ENCODE peak calls at places on chromosomes 12 and 14, in six cellular contexts. V, P, E, R, H and G are unnamed samples.

GRCh38 chr12:78898416-78898815 is 33.8 kb downstream of the SYT1 start:
- DNase-seq in P (peak), R (no peak), V (peak), E (no peak), H (peak), G (peak)

GRCh38 chr14:91555531-91555930 is 45.4 kb upstream of the PPP4R3A start:
- DNase-seq in E (no peak), H (no peak), P (no peak), R (no peak), V (no peak), G (no peak)

GRCh38 chr14:100898935-100899840 is 4.3 kb downstream of the RTL1 start:
- DNase-seq in R (no peak), H (peak), V (peak), P (no peak), E (no peak), G (no peak)

GRCh38 chr12:64299628-64300027 is 77.5 kb upstream of the KICS2 start:
- DNase-seq in P (no peak), R (no peak), V (no peak), H (no peak), E (no peak), G (no peak)

GRCh38 chr12:127284870-127285431 is 982.0 kb upstream of the TMEM132C start:
- DNase-seq in V (peak), P (peak), H (no peak), R (peak), E (no peak), G (peak)

GRCh38 chr14:73567951-73568885 is 795 bp upstream of the ACOT2 start:
- DNase-seq in H (no peak), V (peak), P (peak), E (peak), R (peak), G (peak)

GRCh38 chr12:104636496-104636895 is 179.7 kb downstream of the CHST11 start:
- DNase-seq in P (no peak), V (no peak), H (no peak), R (no peak), E (no peak), G (no peak)

GRCh38 chr12:53824001-53824716 is 72.4 kb upstream of the CISTR start:
- DNase-seq in V (no peak), P (no peak), E (no peak), H (no peak), R (no peak), G (no peak)

GRCh38 chr12:79547044-79547734 is 143.6 kb downstream of the PAWR start:
- DNase-seq in P (peak), V (peak), R (peak), H (peak), E (no peak), G (peak)

GRCh38 chr14:92501891-92502351 is 11.7 kb upstream of the RIN3 start:
- DNase-seq in H (no peak), V (peak), E (no peak), P (peak), R (peak), G (peak)

GRCh38 chr14:77027538-77028383 is 747 bp downstream of the IRF2BPL start:
- DNase-seq in E (peak), R (peak), P (peak), V (peak), H (peak), G (no peak)

GRCh38 chr12:60494249-60494648 is 898.4 kb downstream of the SLC16A7 start:
- DNase-seq in E (no peak), R (peak), V (peak), P (peak), H (no peak), G (peak)

GRCh38 chr12:110725267-110725666 is 17.4 kb downstream of the PPP1CC start:
- DNase-seq in R (no peak), V (no peak), P (no peak), E (no peak), H (no peak), G (no peak)

GRCh38 chr14:100772607-100773165 is 46.0 kb downstream of the DLK1 start:
- DNase-seq in H (no peak), V (no peak), R (no peak), P (no peak), E (no peak), G (no peak)

GRCh38 chr12:115341442-115341841 is 657.5 kb upstream of the TBX3 start:
- DNase-seq in E (no peak), H (peak), R (peak), V (peak), P (peak), G (peak)

GRCh38 chr12:51871126-51871525 is 16.8 kb upstream of the ANKRD33 start:
- DNase-seq in E (no peak), V (no peak), H (no peak), R (no peak), P (no peak), G (no peak)

GRCh38 chr12:13000935-13001724 is 1.1 kb upstream of the HEBP1 start:
- DNase-seq in V (peak), P (peak), R (peak), H (no peak), E (no peak), G (peak)

GRCh38 chr12:5078423-5078822 is 34.7 kb downstream of the KCNA5 start:
- DNase-seq in R (no peak), P (no peak), V (no peak), E (no peak), H (no peak), G (no peak)

GRCh38 chr12:6224550-6224949 is 24.4 kb downstream of the CD9 start:
- DNase-seq in V (peak), R (no peak), E (no peak), H (no peak), P (no peak), G (peak)

GRCh38 chr12:120064054-120064940 is 52.3 kb downstream of the RAB35 start:
- DNase-seq in P (no peak), E (no peak), R (no peak), V (peak), H (no peak), G (no peak)

GRCh38 chr14:70416322-70416716 is 571 bp downstream of the SYNJ2BP start:
- DNase-seq in R (peak), E (no peak), H (no peak), P (peak), V (peak), G (peak)

GRCh38 chr12:108468149-108468968 is 46.7 kb upstream of the FICD start:
- DNase-seq in P (peak), H (no peak), E (no peak), V (peak), R (peak), G (peak)

GRCh38 chr12:102702447-102703114 is 214.5 kb downstream of the PAH start:
- DNase-seq in H (no peak), V (peak), R (peak), P (peak), E (no peak), G (peak)

GRCh38 chr12:132108211-132108832 is 35.8 kb downstream of the DDX51 start:
- DNase-seq in P (no peak), H (peak), V (no peak), E (no peak), R (no peak), G (no peak)

GRCh38 chr14:68143341-68143807 is 323.8 kb downstream of the RAD51B start:
- DNase-seq in P (peak), H (peak), V (peak), E (no peak), R (peak), G (peak)

GRCh38 chr14:30180219-30180618 is 252.6 kb upstream of the PRKD1 start:
- DNase-seq in E (no peak), P (peak), R (peak), V (peak), H (no peak), G (peak)

GRCh38 chr12:6235499-6235898 is 35.3 kb downstream of the CD9 start:
- DNase-seq in H (peak), E (no peak), R (no peak), V (no peak), P (no peak), G (no peak)

GRCh38 chr12:88575361-88575959 is 4.8 kb downstream of the KITLG start:
- DNase-seq in R (no peak), P (no peak), V (no peak), E (no peak), H (no peak), G (peak)

GRCh38 chr12:88579572-88579940 is 715 bp downstream of the KITLG start:
- DNase-seq in R (no peak), H (no peak), V (peak), P (no peak), E (no peak), G (no peak)

GRCh38 chr12:88578821-88579518 is 1.3 kb downstream of the KITLG start:
- DNase-seq in R (no peak), E (no peak), H (no peak), P (no peak), V (no peak), G (peak)

GRCh38 chr12:88578274-88578673 is 2.0 kb downstream of the KITLG start:
- DNase-seq in H (no peak), E (no peak), R (no peak), P (no peak), V (no peak), G (peak)

DNA sequence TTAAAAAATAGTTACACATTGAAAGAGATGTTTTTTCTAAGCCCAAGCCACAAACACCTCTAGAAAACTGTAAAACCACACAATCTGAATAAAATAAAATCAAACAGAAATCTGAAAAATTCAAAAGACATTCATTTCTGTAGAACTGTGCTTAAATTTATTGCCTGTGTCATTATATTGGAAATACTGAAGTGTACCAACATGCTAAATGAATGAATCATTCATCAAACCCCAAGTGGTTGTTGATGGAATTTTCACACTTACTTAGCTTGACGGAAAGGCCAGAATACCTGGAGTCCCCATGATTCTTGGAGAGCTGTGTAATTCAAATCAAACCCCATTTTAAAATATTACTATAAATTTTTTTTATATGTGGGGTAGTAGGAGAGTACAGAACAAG is 2.7 kb downstream of the KITLG start:
- DNase-seq in E (no peak), V (no peak), R (no peak), P (no peak), H (no peak), G (peak)
- H3K4me3 ChIP-seq in E (no peak), V (no peak), R (no peak), P (no peak), H (no peak), G (peak)

GRCh38 chr12:24034894-24035293 is 85.4 kb upstream of the SOX5 start:
- DNase-seq in E (no peak), R (no peak), P (no peak), H (no peak), V (no peak), G (no peak)

GRCh38 chr12:24039113-24039525 is 89.6 kb upstream of the SOX5 start:
- DNase-seq in E (no peak), P (peak), V (peak), H (no peak), R (peak), G (peak)

GRCh38 chr12:24036438-24037204 is 87.2 kb upstream of the SOX5 start:
- DNase-seq in P (peak), H (no peak), V (no peak), R (no peak), E (no peak), G (no peak)

GRCh38 chr12:24034160-24034559 is 84.7 kb upstream of the SOX5 start:
- DNase-seq in R (peak), V (no peak), H (no peak), E (no peak), P (peak), G (peak)

DNA sequence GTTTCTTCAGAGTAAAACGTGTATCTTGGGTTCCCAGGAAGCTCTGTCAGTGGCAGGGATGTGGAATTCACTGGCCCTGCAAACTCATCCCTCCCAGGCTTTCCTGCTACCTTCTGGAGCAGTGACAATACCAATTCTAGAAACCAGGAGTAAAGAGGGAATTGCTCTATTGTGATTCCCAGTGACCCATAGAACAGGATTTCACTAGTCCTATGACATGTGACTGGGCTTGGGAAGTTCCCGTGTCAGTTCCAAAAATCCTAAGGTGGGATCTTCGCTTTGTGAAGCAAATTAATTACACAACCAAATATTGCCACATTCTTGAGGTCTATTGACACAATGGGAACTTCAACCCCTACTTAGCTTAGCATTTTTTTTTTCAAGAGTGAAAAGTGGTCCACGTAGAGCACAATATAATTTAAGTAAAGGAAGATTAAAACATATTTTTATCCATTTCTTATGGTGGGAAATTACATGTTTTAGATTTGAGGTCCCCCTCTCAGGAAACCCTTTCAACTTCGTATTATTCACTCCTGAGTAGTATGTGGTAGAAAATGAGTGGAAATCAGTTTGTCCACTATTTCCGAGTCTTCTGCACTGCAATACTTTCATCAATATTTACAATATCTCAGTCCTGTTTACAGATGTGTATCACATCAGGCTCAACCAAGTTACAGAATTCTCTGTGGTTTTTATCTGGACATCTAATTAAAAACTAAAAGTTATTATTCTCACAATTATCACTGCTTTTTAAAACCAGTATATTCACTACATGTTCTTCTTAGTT is 88.9 kb upstream of the SOX5 start:
- DNase-seq in P (no peak), H (no peak), R (no peak), V (peak), E (no peak), G (peak)
- H3K4me3 ChIP-seq in P (no peak), H (no peak), R (no peak), V (no peak), E (no peak), G (no peak)

GRCh38 chr12:128365032-128365431 is 98.1 kb downstream of the TMEM132C start:
- DNase-seq in E (no peak), R (no peak), P (no peak), H (no peak), V (no peak), G (no peak)

GRCh38 chr12:128367961-128368360 is 101.0 kb downstream of the TMEM132C start:
- DNase-seq in P (no peak), R (no peak), H (no peak), E (no peak), V (no peak), G (no peak)

GRCh38 chr12:128365831-128366231 is 98.9 kb downstream of the TMEM132C start:
- DNase-seq in E (no peak), H (no peak), R (no peak), P (no peak), V (peak), G (no peak)
- H3K4me3 ChIP-seq in E (no peak), H (peak), R (no peak), P (no peak), V (peak), G (no peak)

DNA sequence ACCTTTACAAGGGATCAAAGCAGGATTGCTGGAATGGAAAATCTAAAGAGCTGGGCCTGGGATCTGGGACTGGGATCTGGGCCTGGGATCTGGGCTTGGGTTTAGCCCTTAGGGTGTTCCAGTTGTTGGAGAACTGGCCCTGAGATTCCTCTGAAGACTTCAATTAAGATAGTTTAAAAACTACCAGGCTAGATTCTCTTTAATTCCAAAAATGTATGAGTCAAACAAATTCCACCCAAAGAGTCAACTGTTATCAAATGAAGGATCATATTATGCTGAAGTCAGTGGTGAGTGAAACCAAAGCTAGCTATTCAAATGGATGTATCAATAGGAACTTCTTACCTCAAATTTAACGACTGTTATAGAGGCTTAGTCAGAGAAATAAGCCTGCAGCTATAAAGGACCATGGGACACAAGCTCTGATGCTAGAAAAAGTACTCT is 40.5 kb downstream of the LIMA1 start:
- DNase-seq in E (no peak), H (no peak), V (no peak), R (peak), P (peak), G (peak)
- H3K4me3 ChIP-seq in E (no peak), H (no peak), V (no peak), R (no peak), P (no peak), G (no peak)

GRCh38 chr12:14240873-14241220 is 124.6 kb upstream of the ATF7IP start:
- DNase-seq in E (no peak), P (no peak), V (no peak), R (no peak), H (no peak), G (no peak)

GRCh38 chr12:14238224-14238792 is 127.2 kb upstream of the ATF7IP start:
- DNase-seq in R (peak), V (peak), H (no peak), E (no peak), P (peak), G (peak)

GRCh38 chr12:14243941-14244340 is 121.5 kb upstream of the ATF7IP start:
- DNase-seq in V (no peak), R (no peak), E (no peak), H (no peak), P (no peak), G (no peak)

GRCh38 chr12:14239350-14239934 is 126.0 kb upstream of the ATF7IP start:
- DNase-seq in P (peak), H (peak), V (peak), R (no peak), E (peak), G (peak)

DNA sequence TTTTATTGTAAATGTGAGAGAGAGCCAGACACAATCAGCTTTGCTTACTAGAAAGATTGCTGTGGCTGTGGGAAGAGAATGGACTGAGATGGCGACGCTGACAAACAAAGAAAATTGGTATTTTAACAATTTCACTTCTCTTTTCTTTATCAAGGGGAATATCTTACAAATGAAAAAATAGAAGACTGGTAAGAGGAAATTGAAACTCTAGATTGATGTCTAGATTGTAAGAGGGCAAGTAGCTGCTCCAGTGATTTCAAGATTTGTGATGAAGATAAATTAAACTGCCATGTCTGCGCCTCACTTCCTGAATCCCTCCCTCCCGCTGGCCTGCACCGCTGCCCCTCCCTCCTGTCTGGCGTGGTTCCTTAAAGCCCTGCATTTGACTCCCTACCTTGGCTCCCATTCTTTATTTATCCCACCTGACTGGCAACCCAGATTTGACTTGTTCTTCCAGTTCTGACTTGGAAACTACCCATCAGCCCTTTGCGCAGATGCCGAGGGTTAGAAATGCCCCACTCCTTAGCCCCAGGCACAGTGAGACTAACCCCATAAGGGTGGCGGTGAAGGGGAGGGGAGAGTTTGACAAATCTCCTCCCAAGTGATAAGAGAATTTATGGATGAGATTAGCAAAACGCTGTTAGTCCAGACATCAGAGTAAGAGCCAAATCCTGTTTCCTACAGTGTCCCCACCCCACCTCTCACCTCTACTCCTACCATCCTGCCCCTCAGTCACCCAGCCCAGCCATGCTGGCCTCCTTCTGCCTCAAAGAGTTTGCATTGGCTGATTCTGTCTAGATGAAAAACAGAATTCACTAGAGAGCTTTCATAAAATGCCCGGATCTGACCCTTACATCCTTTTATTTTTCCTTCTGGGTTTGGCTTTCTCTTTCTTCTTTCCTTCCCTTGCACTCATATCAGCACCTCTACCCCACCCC is 125.3 kb upstream of the ATF7IP start:
- DNase-seq in P (no peak), E (peak), H (peak), V (no peak), R (no peak), G (no peak)
- H3K4me3 ChIP-seq in P (no peak), E (peak), H (peak), V (no peak), R (no peak), G (no peak)